ENCODE peak calls at places on chromosomes 3 and 15, in seven cellular contexts. I is neural crest cell, Z is mesothelial cell of epicardium, E is endothelial cell, Q is HCT116, R is HFFc6, K is AG10803. Y is an unnamed sample.

GRCh38 chr15:33215941-33216872 is 21.7 kb upstream of the FMN1 start:
- DNase-seq in E (no peak), K (peak), Q (no peak), Z (no peak), R (peak), I (no peak), Y (no peak)

GRCh38 chr3:188276366-188276765 is 122.4 kb downstream of the LPP start:
- DNase-seq in Q (no peak), Z (no peak), I (no peak), K (no peak), E (no peak), R (no peak), Y (no peak)

GRCh38 chr15:66702035-66702769 is at the start of gene SMAD6:
- DNase-seq in I (peak), E (peak), Q (peak), Z (peak), K (peak), R (peak), Y (peak)

GRCh38 chr15:33149919-33150318 is 44.6 kb downstream of the FMN1 start:
- DNase-seq in I (no peak), Q (no peak), E (no peak), Z (no peak), K (peak), R (no peak), Y (no peak)

GRCh38 chr15:99073008-99073714 is 31.7 kb upstream of the SYNM start:
- DNase-seq in K (no peak), Z (no peak), Q (no peak), R (no peak), E (no peak), I (no peak), Y (no peak)

GRCh38 chr3:17740703-17741102 is 1.7 kb downstream of the TBC1D5 start:
- DNase-seq in Q (no peak), I (no peak), E (no peak), Z (no peak), R (peak), K (peak), Y (peak)

GRCh38 chr15:70323111-70323851 is 225.6 kb upstream of the TLE3 start:
- DNase-seq in Q (no peak), K (peak), I (no peak), E (no peak), Z (peak), R (no peak), Y (no peak)

GRCh38 chr3:197117107-197117506 is 87.5 kb upstream of the MELTF start:
- DNase-seq in K (no peak), I (no peak), E (no peak), Z (no peak), R (peak), Q (no peak), Y (no peak)

GRCh38 chr3:136994772-136995516 is 37.2 kb downstream of the IL20RB start:
- DNase-seq in I (no peak), R (peak), Q (no peak), Z (no peak), E (no peak), K (peak), Y (peak)

GRCh38 chr3:140344601-140345000 is 333.3 kb upstream of the TRIM42 start:
- DNase-seq in Q (no peak), I (no peak), Z (no peak), E (no peak), R (no peak), K (no peak), Y (no peak)

GRCh38 chr3:184741259-184741556 is 29.3 kb upstream of the MAGEF1 start:
- DNase-seq in I (no peak), K (no peak), Z (no peak), R (no peak), E (no peak), Q (peak), Y (no peak)

GRCh38 chr3:104825116-104825515 is 541.6 kb upstream of the ALCAM start:
- DNase-seq in Z (no peak), K (peak), I (no peak), R (no peak), Q (no peak), E (no peak), Y (no peak)

GRCh38 chr3:47664519-47664918 is 85.9 kb upstream of the CSPG5 start:
- DNase-seq in E (no peak), Q (peak), K (peak), I (no peak), Z (no peak), R (peak), Y (no peak)

GRCh38 chr3:9898467-9899229 is 4.0 kb upstream of the IL17RE start:
- DNase-seq in R (no peak), Z (no peak), K (no peak), I (no peak), E (no peak), Q (no peak), Y (peak)

GRCh38 chr3:163924600-163924999 is 1153.7 kb downstream of the SI start:
- DNase-seq in Q (no peak), R (no peak), E (no peak), Z (no peak), K (no peak), I (no peak), Y (peak)

GRCh38 chr3:59266551-59266950 is 216.7 kb upstream of the CFAP20DC start:
- DNase-seq in E (no peak), I (no peak), R (no peak), K (no peak), Q (no peak), Z (no peak), Y (no peak)

GRCh38 chr3:165549665-165550064 is 287.6 kb downstream of the BCHE start:
- DNase-seq in I (no peak), E (no peak), Z (no peak), K (no peak), Q (no peak), R (no peak), Y (no peak)

GRCh38 chr15:95557226-95558046 is 773.1 kb upstream of the NR2F2 start:
- DNase-seq in Z (peak), R (peak), Q (peak), I (peak), E (no peak), K (peak), Y (peak)

GRCh38 chr15:99717129-99718024 is 15.9 kb downstream of the LYSMD4 start:
- DNase-seq in Z (no peak), K (peak), R (no peak), Q (no peak), I (no peak), E (no peak), Y (no peak)

GRCh38 chr3:71166839-71167238 is 416.7 kb downstream of the FOXP1 start:
- DNase-seq in R (no peak), K (no peak), Z (no peak), I (no peak), Q (no peak), E (no peak), Y (no peak)

GRCh38 chr15:54990793-54991192 is 205.9 kb downstream of the RSL24D1 start:
- DNase-seq in Z (no peak), K (no peak), R (no peak), I (no peak), Q (no peak), E (no peak), Y (no peak)

GRCh38 chr15:36591534-36592411 is 12.3 kb downstream of the CDIN1 start:
- DNase-seq in I (no peak), Z (no peak), R (peak), Q (no peak), K (peak), E (no peak), Y (no peak)

GRCh38 chr15:88542342-88542733 is 4.1 kb downstream of the DET1 start:
- DNase-seq in E (no peak), Q (no peak), I (no peak), K (no peak), Z (no peak), R (peak), Y (no peak)

GRCh38 chr15:73926191-73927002 is at the start of gene LOXL1:
- DNase-seq in I (peak), Z (peak), K (peak), Q (peak), R (peak), E (peak), Y (peak)

GRCh38 chr15:71707230-71708051 is 102.9 kb upstream of the NR2E3 start:
- DNase-seq in I (no peak), Z (no peak), R (peak), Q (no peak), K (peak), E (no peak), Y (no peak)

GRCh38 chr3:113685956-113686721 is 10.3 kb downstream of the USF3 start:
- DNase-seq in I (no peak), K (peak), R (peak), Q (no peak), Z (no peak), E (no peak), Y (no peak)

GRCh38 chr15:85477061-85477460 is 96.7 kb downstream of the AKAP13 start:
- DNase-seq in Q (no peak), Z (no peak), I (no peak), K (no peak), R (no peak), E (no peak), Y (no peak)

GRCh38 chr3:10189557-10190374 is 25.0 kb downstream of the IRAK2 start:
- DNase-seq in R (no peak), I (no peak), Z (no peak), Q (no peak), E (no peak), K (peak), Y (peak)

GRCh38 chr3:126509565-126510322 is 7.8 kb downstream of the UROC1 start:
- DNase-seq in K (no peak), I (no peak), Q (no peak), R (no peak), E (no peak), Z (no peak), Y (no peak)

GRCh38 chr3:146431240-146431639 is 38.1 kb downstream of the PLSCR2 start:
- DNase-seq in Z (no peak), I (no peak), R (no peak), Q (no peak), K (peak), E (no peak), Y (no peak)

GRCh38 chr3:120931593-120931992 is 23.6 kb downstream of the STXBP5L start:
- DNase-seq in I (no peak), Q (no peak), R (no peak), K (no peak), Z (no peak), E (no peak), Y (no peak)

GRCh38 chr3:43194490-43195115 is 88.7 kb upstream of the POMGNT2 start:
- DNase-seq in K (no peak), I (no peak), E (no peak), R (no peak), Q (no peak), Z (no peak), Y (no peak)

GRCh38 chr15:48005921-48006541 is 114.8 kb upstream of the SLC24A5 start:
- DNase-seq in Q (no peak), E (no peak), K (peak), Z (peak), R (no peak), I (no peak), Y (no peak)

GRCh38 chr3:125140817-125141595 is 71.5 kb downstream of the SLC12A8 start:
- DNase-seq in I (no peak), Q (no peak), Z (no peak), E (no peak), R (no peak), K (no peak), Y (no peak)

GRCh38 chr3:48983096-48983495 is 6.9 kb upstream of the P4HTM start:
- DNase-seq in K (no peak), Z (no peak), I (no peak), Q (no peak), R (no peak), E (no peak), Y (no peak)

GRCh38 chr3:160464321-160464720 is 14.7 kb upstream of the TRIM59 start:
- DNase-seq in Q (no peak), Z (no peak), E (no peak), K (no peak), I (no peak), R (no peak), Y (no peak)

GRCh38 chr3:58668247-58668646 is 1.7 kb upstream of the FAM3D start:
- DNase-seq in Q (no peak), Z (no peak), E (no peak), K (no peak), R (no peak), I (no peak), Y (no peak)

GRCh38 chr3:183503738-183504137 is 51.8 kb downstream of the KLHL6 start:
- DNase-seq in Z (no peak), I (no peak), E (no peak), K (no peak), Q (no peak), R (no peak), Y (no peak)

DNA sequence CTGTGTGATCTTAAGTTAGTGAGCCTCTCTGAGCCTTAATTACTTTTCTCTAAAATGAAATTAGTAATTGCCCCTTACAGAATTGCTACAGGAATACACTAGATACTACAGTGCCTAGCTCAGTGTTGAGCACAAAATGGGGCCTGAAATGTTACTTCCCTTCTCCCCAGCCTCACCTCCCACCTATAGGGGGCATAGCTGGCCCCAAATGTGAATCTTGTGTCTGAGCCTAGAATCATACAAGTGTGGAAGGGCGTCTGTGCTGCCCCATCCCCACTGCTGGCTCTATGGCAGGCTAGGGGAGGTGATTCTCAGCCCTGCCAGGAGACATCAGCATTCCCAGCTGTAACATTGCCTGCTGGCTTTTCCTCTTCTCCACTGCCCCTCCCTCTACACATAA is 42.7 kb downstream of the IFT122 start:
- DNase-seq in R (no peak), K (no peak), E (no peak), Q (no peak), Z (no peak), I (no peak), Y (no peak)
- TF ChIP-seq CTCF in R (peak), K (peak), E (no peak), Q (no peak), Z (no peak), I (peak), Y (no peak)

GRCh38 chr15:25456196-25456595 is 17.4 kb upstream of the UBE3A start:
- DNase-seq in E (no peak), R (no peak), Z (no peak), Q (no peak), I (no peak), K (no peak), Y (no peak)
- TF ChIP-seq CTCF in E (no peak), R (no peak), Z (no peak), Q (no peak), I (no peak), K (no peak), Y (no peak)

GRCh38 chr15:75809986-75810750 is 33.1 kb upstream of the UBE2Q2 start:
- DNase-seq in R (peak), E (no peak), K (peak), Q (peak), I (no peak), Z (no peak), Y (peak)
- TF ChIP-seq CTCF in R (peak), E (no peak), K (peak), Q (peak), I (peak), Z (no peak), Y (peak)

GRCh38 chr3:51819709-51820406 is 40.8 kb upstream of the IQCF6 start:
- DNase-seq in I (peak), Z (no peak), E (peak), R (no peak), K (no peak), Q (peak), Y (peak)
- TF ChIP-seq CTCF in I (peak), Z (no peak), E (peak), R (peak), K (no peak), Q (no peak), Y (no peak)

DNA sequence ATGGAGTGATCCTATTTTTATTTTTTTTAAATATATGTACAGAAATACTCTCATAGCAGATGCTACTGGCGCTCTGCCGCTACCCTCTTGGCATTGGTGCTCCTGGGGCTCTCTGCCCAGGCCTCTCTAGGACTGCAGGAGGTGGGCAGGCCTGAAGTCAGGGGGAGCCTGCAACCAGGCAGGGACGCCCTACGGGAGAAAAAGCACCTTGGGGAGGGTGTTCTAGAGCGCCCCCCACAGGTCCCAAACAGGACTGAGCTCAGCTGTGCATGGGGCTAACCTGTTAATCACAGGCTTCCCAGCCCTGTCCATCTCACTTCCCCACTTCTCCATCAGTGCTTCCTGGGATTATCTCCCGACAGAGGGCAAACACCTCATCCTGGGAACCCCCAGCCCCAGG is 192.5 kb downstream of the SHQ1 start:
- DNase-seq in E (no peak), I (no peak), Q (no peak), K (no peak), R (no peak), Z (no peak), Y (no peak)
- TF ChIP-seq CTCF in E (peak), I (peak), Q (peak), K (no peak), R (peak), Z (no peak), Y (no peak)

GRCh38 chr3:64449026-64449425 is 223.8 kb upstream of the PRICKLE2 start:
- DNase-seq in I (no peak), K (no peak), Z (no peak), E (no peak), Q (no peak), R (no peak), Y (no peak)

GRCh38 chr3:64443553-64444331 is 218.5 kb upstream of the PRICKLE2 start:
- DNase-seq in Q (no peak), Z (peak), I (no peak), K (peak), R (peak), E (no peak), Y (no peak)

GRCh38 chr3:64441861-64442260 is 216.6 kb upstream of the PRICKLE2 start:
- DNase-seq in I (no peak), E (no peak), Q (no peak), R (no peak), Z (no peak), K (no peak), Y (no peak)

GRCh38 chr3:64444619-64445317 is 219.5 kb upstream of the PRICKLE2 start:
- DNase-seq in E (no peak), R (no peak), Z (peak), I (no peak), K (no peak), Q (no peak), Y (peak)

DNA sequence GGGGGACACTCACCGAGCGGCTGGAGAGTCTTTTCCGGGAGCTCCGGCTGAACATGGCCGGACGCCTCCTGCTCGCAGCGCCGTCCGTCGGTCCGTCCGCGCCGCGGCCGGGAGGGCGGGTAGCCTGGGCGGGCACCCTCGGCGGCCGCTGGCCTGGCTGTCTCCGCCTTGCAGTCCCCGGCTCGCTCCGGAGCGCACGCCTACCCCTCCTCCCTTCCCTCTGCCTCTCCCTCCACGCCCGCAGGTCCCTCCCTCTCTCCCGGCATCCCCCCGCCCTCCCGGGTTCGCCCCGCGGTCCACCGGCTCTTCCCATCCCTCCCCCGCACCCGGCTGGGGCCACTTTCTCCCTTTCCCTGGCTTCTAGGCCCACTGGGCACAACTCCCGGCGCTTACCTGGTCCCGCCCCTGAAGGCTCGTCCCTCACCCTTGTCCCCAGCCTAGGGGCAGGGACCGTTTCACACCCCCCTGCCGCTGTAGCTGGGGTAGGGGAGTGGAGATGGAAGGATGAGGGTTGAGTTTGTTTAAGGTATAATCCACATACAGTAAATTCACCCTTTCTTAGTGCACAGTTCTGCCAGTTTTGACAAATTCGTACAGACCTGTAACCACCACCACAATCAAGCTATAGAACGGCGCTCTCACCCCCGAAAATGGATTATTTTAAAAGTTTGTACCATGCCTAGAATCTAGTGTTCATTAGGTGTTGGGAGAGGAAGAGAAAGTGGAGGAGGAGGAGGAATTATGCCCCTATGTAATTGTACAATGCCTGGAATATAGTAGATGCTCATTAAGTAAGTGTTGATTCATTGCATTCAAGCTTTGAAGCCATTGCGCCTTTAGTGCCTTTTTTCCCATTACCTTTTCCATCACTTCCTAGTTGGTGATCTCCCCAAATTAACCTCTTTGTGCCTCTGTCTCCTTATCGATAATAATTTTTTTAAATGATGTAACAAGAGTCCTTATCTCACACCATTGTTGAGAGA is 220.3 kb upstream of the PRICKLE2 start:
- DNase-seq in K (peak), R (no peak), Q (no peak), I (peak), Z (peak), E (peak), Y (peak)
- TF ChIP-seq CTCF in K (no peak), R (no peak), Q (no peak), I (no peak), Z (no peak), E (no peak), Y (no peak)

Y was measured in Calu3.